ENCODE peak calls at places on chromosomes 12 and 14, in six cellular contexts. One of them, this sample, is unnamed.

GRCh38 chr12:116385486-116386217 is 108.2 kb upstream of the MED13L start:
- DNase-seq in pancreas: no peak
- DNase-seq in mammary epithelial cell: no peak
- DNase-seq in lung: no peak
- DNase-seq in IMR-90: no peak
- DNase-seq in cardiac fibroblast: no peak
- DNase-seq in this sample: no peak

GRCh38 chr14:73283592-73284379 is 46.5 kb downstream of the PAPLN start:
- DNase-seq in mammary epithelial cell: no peak
- DNase-seq in cardiac fibroblast: peak; percentile 58
- DNase-seq in IMR-90: peak; percentile 42
- DNase-seq in pancreas: no peak
- DNase-seq in lung: no peak
- DNase-seq in this sample: peak; percentile 18

GRCh38 chr12:53971129-53971528 is 1.8 kb upstream of the HOXC11 start:
- DNase-seq in IMR-90: no peak
- DNase-seq in lung: no peak
- DNase-seq in cardiac fibroblast: no peak
- DNase-seq in pancreas: no peak
- DNase-seq in mammary epithelial cell: no peak
- DNase-seq in this sample: no peak

GRCh38 chr12:130780325-130780724 is 58.7 kb downstream of the STX2 start:
- DNase-seq in lung: no peak
- DNase-seq in mammary epithelial cell: no peak
- DNase-seq in pancreas: no peak
- DNase-seq in cardiac fibroblast: no peak
- DNase-seq in IMR-90: no peak
- DNase-seq in this sample: no peak

GRCh38 chr12:57142121-57142520 is 5.3 kb downstream of the LRP1-AS start:
- DNase-seq in pancreas: no peak
- DNase-seq in lung: no peak
- DNase-seq in mammary epithelial cell: no peak
- DNase-seq in cardiac fibroblast: no peak
- DNase-seq in IMR-90: no peak
- DNase-seq in this sample: no peak

GRCh38 chr14:82362452-82362851 is 828.8 kb upstream of the SEL1L start:
- DNase-seq in lung: no peak
- DNase-seq in pancreas: no peak
- DNase-seq in mammary epithelial cell: no peak
- DNase-seq in cardiac fibroblast: no peak
- DNase-seq in IMR-90: no peak
- DNase-seq in this sample: no peak

GRCh38 chr14:71169861-71170260 is 262.6 kb downstream of the PCNX1 start:
- DNase-seq in cardiac fibroblast: no peak
- DNase-seq in pancreas: no peak
- DNase-seq in mammary epithelial cell: no peak
- DNase-seq in lung: no peak
- DNase-seq in IMR-90: no peak
- DNase-seq in this sample: no peak

GRCh38 chr12:119320678-119321077 is 13.9 kb upstream of the CCDC60 start:
- DNase-seq in lung: no peak
- DNase-seq in IMR-90: no peak
- DNase-seq in cardiac fibroblast: no peak
- DNase-seq in pancreas: no peak
- DNase-seq in mammary epithelial cell: no peak
- DNase-seq in this sample: no peak

GRCh38 chr14:77208266-77208978 is 26.8 kb downstream of the TMEM63C start:
- DNase-seq in lung: peak; percentile 77
- DNase-seq in cardiac fibroblast: peak; percentile 73
- DNase-seq in IMR-90: peak; percentile 53
- DNase-seq in pancreas: peak; percentile 94
- DNase-seq in mammary epithelial cell: peak; percentile 54
- DNase-seq in this sample: peak; percentile 36

GRCh38 chr14:100540141-100540925 is 46.9 kb downstream of the BEGAIN start:
- DNase-seq in IMR-90: no peak
- DNase-seq in pancreas: peak; percentile 88
- DNase-seq in lung: no peak
- DNase-seq in cardiac fibroblast: peak; percentile 15
- DNase-seq in mammary epithelial cell: no peak
- DNase-seq in this sample: no peak

GRCh38 chr12:91778091-91778819 is 367.4 kb downstream of the BTG1 start:
- DNase-seq in lung: no peak
- DNase-seq in mammary epithelial cell: no peak
- DNase-seq in cardiac fibroblast: peak; percentile 16
- DNase-seq in IMR-90: peak; percentile 13
- DNase-seq in pancreas: no peak
- DNase-seq in this sample: peak; percentile 8

GRCh38 chr12:13369496-13369895 is 173.0 kb downstream of the EMP1 start:
- DNase-seq in mammary epithelial cell: no peak
- DNase-seq in IMR-90: no peak
- DNase-seq in pancreas: no peak
- DNase-seq in lung: no peak
- DNase-seq in cardiac fibroblast: no peak
- DNase-seq in this sample: no peak

DNA sequence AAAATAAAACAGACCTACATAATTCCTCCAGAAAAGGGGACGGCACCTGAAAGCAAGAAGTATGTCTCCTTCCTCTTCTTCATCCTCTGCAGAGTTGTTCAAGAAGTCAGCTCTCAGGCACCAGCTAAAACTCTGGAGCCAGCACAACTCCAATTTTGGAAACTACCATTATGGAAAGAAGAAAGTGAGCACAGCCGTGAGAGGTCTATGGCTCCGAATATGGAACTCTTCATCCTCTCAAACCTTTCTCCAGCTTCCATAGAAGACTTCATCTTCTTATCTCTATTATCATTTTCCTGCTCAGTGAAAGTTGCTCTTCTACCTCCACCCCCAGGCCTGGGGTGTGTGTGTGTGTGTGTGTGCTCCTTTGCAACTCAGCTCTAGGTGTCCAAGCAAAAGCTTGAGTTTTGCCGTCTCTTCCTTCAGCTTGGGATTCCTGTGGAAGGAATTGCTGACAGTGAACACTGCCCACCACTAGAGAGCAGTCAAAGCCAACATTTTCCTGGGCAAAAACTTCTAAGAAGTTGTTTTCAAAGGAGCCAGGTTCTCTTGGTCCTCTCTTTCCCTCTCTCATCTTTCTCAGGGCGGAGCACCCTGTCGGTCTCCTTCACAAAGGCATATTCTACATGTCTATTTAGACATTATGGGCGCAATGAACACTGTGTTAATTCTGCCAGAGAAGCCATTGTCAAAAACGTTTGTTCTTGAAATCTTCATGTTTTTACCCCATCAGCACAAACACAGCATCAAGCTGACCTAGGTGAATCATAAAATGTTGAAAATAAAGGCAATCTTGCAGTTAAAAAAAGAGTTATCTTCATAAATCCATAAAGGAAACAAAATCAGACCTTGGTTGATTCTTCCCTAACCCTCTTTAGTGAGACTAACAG is 155.1 kb downstream of the DIO2 start:
- DNase-seq in pancreas: no peak
- DNase-seq in lung: peak; percentile 28
- DNase-seq in IMR-90: peak; percentile 78
- DNase-seq in mammary epithelial cell: peak; percentile 32
- DNase-seq in cardiac fibroblast: peak; percentile 71
- DNase-seq in this sample: peak; percentile 46
- TF ChIP-seq CTCF in pancreas: peak; percentile 60
- TF ChIP-seq CTCF in lung: peak; percentile 3
- TF ChIP-seq CTCF in IMR-90: peak; percentile 87
- TF ChIP-seq CTCF in mammary epithelial cell: peak; percentile 81
- TF ChIP-seq CTCF in cardiac fibroblast: peak; percentile 82
- TF ChIP-seq CTCF in this sample: peak; percentile 95

GRCh38 chr14:31280871-31281220 is 73.3 kb upstream of the HECTD1 start:
- DNase-seq in IMR-90: no peak
- DNase-seq in pancreas: no peak
- DNase-seq in lung: no peak
- DNase-seq in cardiac fibroblast: no peak
- DNase-seq in mammary epithelial cell: no peak
- DNase-seq in this sample: no peak
- TF ChIP-seq CTCF in IMR-90: no peak
- TF ChIP-seq CTCF in pancreas: no peak
- TF ChIP-seq CTCF in lung: no peak
- TF ChIP-seq CTCF in cardiac fibroblast: no peak
- TF ChIP-seq CTCF in mammary epithelial cell: no peak
- TF ChIP-seq CTCF in this sample: no peak

DNA sequence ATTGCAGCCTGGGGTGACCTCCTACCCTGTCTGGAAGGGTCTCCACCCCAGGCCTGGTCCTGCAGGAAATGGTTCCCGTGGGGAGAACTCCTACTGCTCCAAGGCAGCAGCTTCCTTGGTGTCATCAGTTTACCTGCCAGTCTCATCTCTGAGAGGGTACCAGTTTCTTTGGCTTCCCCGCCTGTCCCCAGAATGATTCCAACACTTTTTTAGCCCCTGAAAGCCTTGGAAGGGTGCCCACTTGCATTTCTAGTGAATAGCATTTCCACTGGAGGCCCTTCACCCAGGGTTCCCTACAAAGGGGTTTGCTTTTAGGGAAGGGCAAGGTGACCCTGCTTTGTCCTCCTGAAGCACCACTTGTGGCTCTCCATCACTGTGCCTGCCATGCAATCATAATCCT is 284.3 kb downstream of the ZFP36L1 start:
- DNase-seq in cardiac fibroblast: no peak
- DNase-seq in lung: no peak
- DNase-seq in IMR-90: no peak
- DNase-seq in mammary epithelial cell: no peak
- DNase-seq in pancreas: no peak
- DNase-seq in this sample: no peak
- TF ChIP-seq CTCF in cardiac fibroblast: no peak
- TF ChIP-seq CTCF in lung: no peak
- TF ChIP-seq CTCF in IMR-90: no peak
- TF ChIP-seq CTCF in mammary epithelial cell: no peak
- TF ChIP-seq CTCF in pancreas: no peak
- TF ChIP-seq CTCF in this sample: no peak

DNA sequence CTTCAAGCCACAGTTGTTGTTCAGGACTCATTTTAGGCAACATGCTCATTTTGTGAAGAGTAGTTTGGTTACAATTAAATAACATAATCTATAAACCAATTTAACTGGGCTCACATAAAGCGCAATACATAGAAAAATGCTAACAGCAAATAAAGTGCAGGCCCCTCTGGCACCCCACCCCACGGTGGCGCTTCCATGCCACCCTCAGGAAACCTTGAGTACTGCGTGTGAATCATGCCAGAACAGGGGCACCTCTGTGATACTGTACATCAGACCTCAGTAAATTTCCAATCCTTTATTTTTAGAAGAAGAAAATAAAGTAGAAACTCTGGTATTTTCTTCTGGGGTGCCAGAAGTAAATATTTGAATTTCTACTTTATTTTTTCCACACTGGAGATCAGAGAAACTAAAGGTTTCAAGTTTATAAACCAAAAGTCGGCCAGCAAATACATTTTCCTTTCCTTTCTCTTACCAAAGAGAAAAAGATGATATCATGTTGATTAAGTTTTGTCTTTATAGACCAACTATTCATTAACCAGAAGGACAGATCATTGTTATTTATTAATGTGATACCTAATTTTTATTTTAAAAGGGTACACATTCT is 316.8 kb downstream of the PAWR start:
- DNase-seq in mammary epithelial cell: peak; percentile 15
- DNase-seq in lung: no peak
- DNase-seq in IMR-90: peak; percentile 23
- DNase-seq in cardiac fibroblast: peak; percentile 39
- DNase-seq in pancreas: no peak
- DNase-seq in this sample: no peak
- TF ChIP-seq CTCF in mammary epithelial cell: peak; percentile 90
- TF ChIP-seq CTCF in lung: peak; percentile 12
- TF ChIP-seq CTCF in IMR-90: peak; percentile 74
- TF ChIP-seq CTCF in cardiac fibroblast: peak; percentile 90
- TF ChIP-seq CTCF in pancreas: no peak
- TF ChIP-seq CTCF in this sample: peak; percentile 65

GRCh38 chr12:80154261-80154660 is 54.9 kb downstream of the OTOGL start:
- DNase-seq in IMR-90: peak; percentile 66
- DNase-seq in lung: no peak
- DNase-seq in mammary epithelial cell: peak; percentile 55
- DNase-seq in cardiac fibroblast: no peak
- DNase-seq in pancreas: no peak
- DNase-seq in this sample: peak; percentile 27

GRCh38 chr12:80156306-80156705 is 57.0 kb downstream of the OTOGL start:
- DNase-seq in cardiac fibroblast: no peak
- DNase-seq in lung: no peak
- DNase-seq in pancreas: no peak
- DNase-seq in mammary epithelial cell: peak; percentile 81
- DNase-seq in IMR-90: peak; percentile 38
- DNase-seq in this sample: peak; percentile 7

DNA sequence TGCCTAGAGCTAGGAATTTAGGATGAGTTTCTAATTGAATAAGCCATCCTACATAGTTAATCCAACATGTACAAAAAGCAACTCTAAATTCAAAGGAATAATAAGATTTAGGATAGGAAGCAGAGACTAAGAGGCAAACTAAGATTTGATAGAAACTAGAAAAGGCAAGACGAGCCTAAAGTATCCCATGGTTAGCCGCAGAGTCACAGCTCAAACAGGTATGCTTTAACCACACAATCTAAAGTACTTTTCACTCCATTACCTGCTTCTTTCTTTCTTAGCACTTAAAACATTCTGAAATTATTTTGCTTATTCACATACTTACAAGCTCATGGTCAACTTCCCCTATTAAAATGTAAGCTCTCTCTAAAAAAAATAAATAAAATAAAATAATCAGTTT is 51.8 kb downstream of the OTOGL start:
- DNase-seq in lung: no peak
- DNase-seq in IMR-90: no peak
- DNase-seq in mammary epithelial cell: no peak
- DNase-seq in cardiac fibroblast: no peak
- DNase-seq in pancreas: no peak
- DNase-seq in this sample: no peak
- TF ChIP-seq CTCF in lung: no peak
- TF ChIP-seq CTCF in IMR-90: no peak
- TF ChIP-seq CTCF in mammary epithelial cell: no peak
- TF ChIP-seq CTCF in cardiac fibroblast: no peak
- TF ChIP-seq CTCF in pancreas: no peak
- TF ChIP-seq CTCF in this sample: no peak

DNA sequence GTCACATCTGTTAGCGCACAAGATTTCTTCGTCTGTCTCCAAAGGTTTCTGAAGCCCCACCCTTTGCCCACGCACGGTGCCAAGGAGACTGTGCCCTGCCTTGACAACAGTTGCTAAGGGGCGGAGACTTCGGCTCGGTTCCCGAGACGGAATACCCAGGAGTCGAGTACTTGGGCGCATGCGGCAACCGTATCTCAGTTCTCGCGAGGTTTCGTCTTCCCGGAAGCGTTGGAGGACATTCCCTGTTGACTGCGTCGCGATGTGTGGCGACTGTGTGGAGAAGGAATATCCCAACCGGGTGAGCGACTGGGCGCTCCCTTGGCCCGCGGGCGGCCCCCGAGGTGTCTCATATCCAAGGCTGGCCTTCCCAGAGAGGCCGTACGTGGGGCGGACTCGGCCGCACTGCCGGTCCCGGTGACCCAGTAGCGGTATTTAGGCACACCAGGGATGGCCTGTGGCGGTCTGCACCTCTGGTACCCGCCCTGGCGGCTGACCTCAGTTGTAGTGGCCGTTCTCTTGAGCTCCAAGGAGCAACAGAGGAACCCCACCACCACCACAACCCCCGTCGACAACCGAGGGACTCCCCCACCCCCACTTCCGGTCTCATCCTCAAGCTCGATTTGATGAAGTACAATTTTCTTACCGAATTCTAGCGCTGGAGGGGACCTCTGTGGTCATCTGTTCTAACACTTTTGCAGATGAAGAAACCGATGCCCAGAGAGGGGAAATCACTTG is at the start of gene CHURC1:
- DNase-seq in mammary epithelial cell: peak; percentile 98
- DNase-seq in lung: peak; percentile 100
- DNase-seq in IMR-90: peak; percentile 96
- DNase-seq in pancreas: peak; percentile 99
- DNase-seq in cardiac fibroblast: peak; percentile 99
- DNase-seq in this sample: peak; percentile 92
- TF ChIP-seq CTCF in mammary epithelial cell: no peak
- TF ChIP-seq CTCF in lung: no peak
- TF ChIP-seq CTCF in IMR-90: no peak
- TF ChIP-seq CTCF in pancreas: no peak
- TF ChIP-seq CTCF in cardiac fibroblast: no peak
- TF ChIP-seq CTCF in this sample: no peak

GRCh38 chr12:122123051-122123760 is 44.6 kb downstream of the MLXIP start:
- DNase-seq in IMR-90: peak; percentile 66
- DNase-seq in lung: peak; percentile 67
- DNase-seq in pancreas: peak; percentile 60
- DNase-seq in mammary epithelial cell: peak; percentile 65
- DNase-seq in cardiac fibroblast: peak; percentile 70
- DNase-seq in this sample: peak; percentile 30
- TF ChIP-seq CTCF in IMR-90: peak; percentile 79
- TF ChIP-seq CTCF in lung: peak; percentile 73
- TF ChIP-seq CTCF in pancreas: peak; percentile 36
- TF ChIP-seq CTCF in mammary epithelial cell: peak; percentile 71
- TF ChIP-seq CTCF in cardiac fibroblast: peak; percentile 63
- TF ChIP-seq CTCF in this sample: peak; percentile 63

This sample was measured in astrocyte.